ENCODE peak calls at places on chromosomes 5 and 9, in five cellular contexts. One of them, this sample, is unnamed.

GRCh38 chr5:108381034-108381954 is 604 bp downstream of the FBXL17 start:
- DNase-seq in IMR-90: peak
- DNase-seq in A549: peak
- DNase-seq in body of pancreas: peak
- DNase-seq in heart left ventricle: peak
- DNase-seq in this sample: peak

GRCh38 chr5:170585278-170585677 is 81.5 kb downstream of the KCNIP1 start:
- DNase-seq in IMR-90: no peak
- DNase-seq in A549: no peak
- DNase-seq in body of pancreas: no peak
- DNase-seq in heart left ventricle: no peak
- DNase-seq in this sample: no peak

GRCh38 chr9:27408523-27408922 is 111.6 kb upstream of the EQTN start:
- DNase-seq in IMR-90: no peak
- DNase-seq in A549: no peak
- DNase-seq in body of pancreas: no peak
- DNase-seq in heart left ventricle: no peak
- DNase-seq in this sample: no peak

GRCh38 chr5:137264041-137264440 is 235.1 kb downstream of the SPOCK1 start:
- DNase-seq in IMR-90: no peak
- DNase-seq in A549: no peak
- DNase-seq in body of pancreas: no peak
- DNase-seq in heart left ventricle: no peak
- DNase-seq in this sample: no peak

GRCh38 chr9:26437056-26437711 is 455.4 kb downstream of the CAAP1 start:
- DNase-seq in IMR-90: no peak
- DNase-seq in A549: no peak
- DNase-seq in body of pancreas: no peak
- DNase-seq in heart left ventricle: no peak
- DNase-seq in this sample: no peak

GRCh38 chr5:64759960-64760695 is 8.4 kb downstream of the SREK1IP1 start:
- DNase-seq in IMR-90: no peak
- DNase-seq in A549: no peak
- DNase-seq in body of pancreas: no peak
- DNase-seq in heart left ventricle: no peak
- DNase-seq in this sample: no peak

GRCh38 chr5:16742938-16743337 is 126.1 kb upstream of the RETREG1 start:
- DNase-seq in IMR-90: peak
- DNase-seq in A549: no peak
- DNase-seq in body of pancreas: no peak
- DNase-seq in heart left ventricle: no peak
- DNase-seq in this sample: no peak

GRCh38 chr5:141570655-141571054 is 48.1 kb downstream of the DIAPH1 start:
- DNase-seq in IMR-90: no peak
- DNase-seq in A549: no peak
- DNase-seq in body of pancreas: no peak
- DNase-seq in heart left ventricle: no peak
- DNase-seq in this sample: no peak

GRCh38 chr5:36363776-36364175 is 62.1 kb upstream of the RANBP3L start:
- DNase-seq in IMR-90: no peak
- DNase-seq in A549: no peak
- DNase-seq in body of pancreas: no peak
- DNase-seq in heart left ventricle: no peak
- DNase-seq in this sample: no peak

GRCh38 chr9:124298646-124299235 is 41.0 kb downstream of the NEK6 start:
- DNase-seq in IMR-90: no peak
- DNase-seq in A549: no peak
- DNase-seq in body of pancreas: peak
- DNase-seq in heart left ventricle: no peak
- DNase-seq in this sample: no peak

GRCh38 chr5:90590-91547 is 1.1 kb upstream of the PLEKHG4B start:
- DNase-seq in IMR-90: no peak
- DNase-seq in A549: no peak
- DNase-seq in body of pancreas: peak
- DNase-seq in heart left ventricle: peak
- DNase-seq in this sample: no peak

GRCh38 chr9:129677456-129677855 is 12.0 kb downstream of the PRRX2 start:
- DNase-seq in IMR-90: no peak
- DNase-seq in A549: no peak
- DNase-seq in body of pancreas: no peak
- DNase-seq in heart left ventricle: no peak
- DNase-seq in this sample: no peak

GRCh38 chr5:10400411-10400810 is 41.3 kb upstream of the ROPN1L start:
- DNase-seq in IMR-90: no peak
- DNase-seq in A549: no peak
- DNase-seq in body of pancreas: no peak
- DNase-seq in heart left ventricle: no peak
- DNase-seq in this sample: no peak

GRCh38 chr9:87063883-87064282 is 116.6 kb upstream of the GAS1 start:
- DNase-seq in IMR-90: peak
- DNase-seq in A549: no peak
- DNase-seq in body of pancreas: peak
- DNase-seq in heart left ventricle: no peak
- DNase-seq in this sample: no peak

GRCh38 chr9:129487658-129488483 is 133.0 kb downstream of the C9orf50 start:
- DNase-seq in IMR-90: peak
- DNase-seq in A549: no peak
- DNase-seq in body of pancreas: peak
- DNase-seq in heart left ventricle: peak
- DNase-seq in this sample: peak

GRCh38 chr9:113738898-113739604 is 137.1 kb upstream of the ZNF618 start:
- DNase-seq in IMR-90: no peak
- DNase-seq in A549: no peak
- DNase-seq in body of pancreas: no peak
- DNase-seq in heart left ventricle: no peak
- DNase-seq in this sample: no peak

DNA sequence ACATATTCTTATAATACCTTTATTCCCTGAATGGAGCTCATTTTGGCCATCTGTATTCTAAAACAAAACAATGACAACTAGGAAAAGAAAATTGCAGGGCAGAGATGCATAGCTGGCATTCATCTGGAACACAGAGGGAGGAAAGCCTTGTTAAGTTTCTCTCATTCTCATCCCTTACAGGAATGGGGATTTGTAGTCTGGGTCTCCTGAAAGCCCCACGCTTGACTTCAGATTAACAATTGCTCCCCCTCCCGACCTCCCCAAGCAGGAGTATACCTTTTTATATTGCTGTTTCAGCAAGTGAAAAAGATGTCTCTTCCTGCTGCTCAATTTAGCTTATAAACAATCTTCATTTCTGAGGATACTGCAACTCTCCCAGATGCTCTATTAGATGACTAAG is 812.1 kb downstream of the EFNA5 start:
- DNase-seq in IMR-90: no peak
- DNase-seq in A549: no peak
- DNase-seq in body of pancreas: no peak
- DNase-seq in heart left ventricle: no peak
- DNase-seq in this sample: no peak
- TF ChIP-seq CTCF in IMR-90: no peak
- TF ChIP-seq CTCF in A549: no peak
- TF ChIP-seq CTCF in body of pancreas: no peak
- TF ChIP-seq CTCF in heart left ventricle: no peak
- TF ChIP-seq CTCF in this sample: no peak

GRCh38 chr9:137761793-137762192 is 115.8 kb upstream of the CACNA1B start:
- DNase-seq in IMR-90: no peak
- DNase-seq in A549: no peak
- DNase-seq in body of pancreas: no peak
- DNase-seq in heart left ventricle: no peak
- DNase-seq in this sample: no peak
- TF ChIP-seq POLR2A in IMR-90: no peak
- TF ChIP-seq POLR2A in A549: no peak
- TF ChIP-seq POLR2A in body of pancreas: no peak
- TF ChIP-seq POLR2A in heart left ventricle: no peak
- TF ChIP-seq POLR2A in this sample: no peak

GRCh38 chr5:88141695-88141979 is 127.0 kb downstream of the TMEM161B start:
- DNase-seq in IMR-90: no peak
- DNase-seq in A549: no peak
- DNase-seq in body of pancreas: no peak
- DNase-seq in heart left ventricle: no peak
- DNase-seq in this sample: no peak
- TF ChIP-seq CTCF in IMR-90: no peak
- TF ChIP-seq CTCF in A549: no peak
- TF ChIP-seq CTCF in body of pancreas: no peak
- TF ChIP-seq CTCF in heart left ventricle: no peak
- TF ChIP-seq CTCF in this sample: no peak

DNA sequence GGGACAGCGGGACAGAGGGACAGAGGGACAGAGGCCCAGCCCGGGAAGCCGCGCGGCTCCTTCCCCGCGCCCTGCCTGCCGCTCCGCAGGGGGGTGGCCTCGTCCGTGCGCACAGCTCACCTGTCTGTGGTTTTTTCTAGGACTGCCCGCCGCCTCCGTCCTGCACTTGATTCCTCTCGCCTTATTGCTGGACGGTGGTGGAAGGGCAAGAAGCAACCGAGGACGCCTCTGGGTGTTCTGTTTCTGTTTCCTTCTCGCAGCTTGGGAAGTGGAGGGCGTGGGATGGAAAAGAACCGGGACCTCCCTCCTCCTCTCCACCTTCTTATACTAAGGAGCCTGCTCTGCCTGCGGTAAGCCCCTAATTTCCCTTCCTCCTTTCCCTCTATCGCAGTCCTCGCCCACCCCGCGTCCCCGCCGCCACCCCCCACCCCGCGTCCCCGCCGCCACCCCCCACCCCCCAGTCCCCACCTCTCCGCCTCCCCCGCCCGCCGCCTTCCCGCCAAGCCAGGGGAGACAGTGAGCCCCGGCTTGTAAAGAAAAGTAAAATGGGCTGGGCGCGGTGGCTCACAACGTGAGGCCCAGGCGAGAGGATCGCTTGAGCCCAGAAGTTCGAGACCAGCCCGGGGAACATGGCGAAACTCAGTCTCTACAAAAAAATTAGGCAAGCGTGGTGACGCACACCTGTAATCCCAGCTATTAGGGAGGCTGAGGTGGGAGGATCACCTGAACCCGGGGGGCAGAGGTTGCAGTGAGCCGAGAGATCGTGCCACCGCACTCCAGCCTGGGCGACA is 9.6 kb upstream of the FLT4 start:
- DNase-seq in IMR-90: no peak
- DNase-seq in A549: no peak
- DNase-seq in body of pancreas: no peak
- DNase-seq in heart left ventricle: no peak
- DNase-seq in this sample: no peak
- TF ChIP-seq POLR2A in IMR-90: no peak
- TF ChIP-seq POLR2A in A549: no peak
- TF ChIP-seq POLR2A in body of pancreas: no peak
- TF ChIP-seq POLR2A in heart left ventricle: no peak
- TF ChIP-seq POLR2A in this sample: no peak